ENCODE peak calls at places on chromosomes 7 and 10, in nine cellular contexts. One of them, this sample, is unnamed.

GRCh38 chr7:155847821-155848435 is 35.7 kb upstream of the SHH start:
- DNase-seq in AG09309: no peak
- DNase-seq in A549: no peak
- DNase-seq in Calu3: no peak
- DNase-seq in heart left ventricle: no peak
- DNase-seq in nephron progenitor cell: no peak
- DNase-seq in fibroblast of pulmonary artery: no peak
- DNase-seq in MCF 10A: no peak
- DNase-seq in Peyer's patch: peak
- DNase-seq in this sample: peak

GRCh38 chr7:138127996-138128395 is 51.7 kb downstream of the AKR1D1 start:
- DNase-seq in AG09309: no peak
- DNase-seq in MCF 10A: no peak
- DNase-seq in heart left ventricle: no peak
- DNase-seq in fibroblast of pulmonary artery: no peak
- DNase-seq in nephron progenitor cell: no peak
- DNase-seq in Peyer's patch: no peak
- DNase-seq in Calu3: no peak
- DNase-seq in A549: no peak
- DNase-seq in this sample: no peak

GRCh38 chr7:150317748-150318444 is 5.3 kb upstream of the LRRC61 start:
- DNase-seq in AG09309: peak
- DNase-seq in nephron progenitor cell: no peak
- DNase-seq in Peyer's patch: no peak
- DNase-seq in fibroblast of pulmonary artery: peak
- DNase-seq in MCF 10A: peak
- DNase-seq in heart left ventricle: no peak
- DNase-seq in A549: no peak
- DNase-seq in Calu3: no peak
- DNase-seq in this sample: no peak

GRCh38 chr7:14836571-14837189 is 65.9 kb downstream of the DGKB start:
- DNase-seq in nephron progenitor cell: peak
- DNase-seq in Peyer's patch: no peak
- DNase-seq in A549: no peak
- DNase-seq in fibroblast of pulmonary artery: peak
- DNase-seq in heart left ventricle: peak
- DNase-seq in AG09309: no peak
- DNase-seq in MCF 10A: peak
- DNase-seq in Calu3: peak
- DNase-seq in this sample: no peak

GRCh38 chr10:102780246-102780645 is 36.5 kb downstream of the WBP1L start:
- DNase-seq in fibroblast of pulmonary artery: peak
- DNase-seq in Peyer's patch: no peak
- DNase-seq in Calu3: no peak
- DNase-seq in A549: no peak
- DNase-seq in MCF 10A: peak
- DNase-seq in AG09309: no peak
- DNase-seq in heart left ventricle: no peak
- DNase-seq in nephron progenitor cell: no peak
- DNase-seq in this sample: no peak

GRCh38 chr7:22837308-22837707 is 14.7 kb upstream of the TOMM7 start:
- DNase-seq in A549: no peak
- DNase-seq in Peyer's patch: no peak
- DNase-seq in fibroblast of pulmonary artery: no peak
- DNase-seq in AG09309: no peak
- DNase-seq in nephron progenitor cell: no peak
- DNase-seq in MCF 10A: no peak
- DNase-seq in Calu3: no peak
- DNase-seq in heart left ventricle: no peak
- DNase-seq in this sample: no peak

GRCh38 chr7:42993038-42993437 is 60.9 kb downstream of the MRPL32 start:
- DNase-seq in heart left ventricle: no peak
- DNase-seq in AG09309: no peak
- DNase-seq in fibroblast of pulmonary artery: no peak
- DNase-seq in Calu3: no peak
- DNase-seq in A549: no peak
- DNase-seq in nephron progenitor cell: peak
- DNase-seq in MCF 10A: no peak
- DNase-seq in Peyer's patch: no peak
- DNase-seq in this sample: no peak

GRCh38 chr10:118567701-118568248 is 27.7 kb downstream of the PRLHR start:
- DNase-seq in MCF 10A: no peak
- DNase-seq in Calu3: no peak
- DNase-seq in A549: no peak
- DNase-seq in nephron progenitor cell: no peak
- DNase-seq in AG09309: no peak
- DNase-seq in Peyer's patch: no peak
- DNase-seq in heart left ventricle: no peak
- DNase-seq in fibroblast of pulmonary artery: no peak
- DNase-seq in this sample: no peak

GRCh38 chr10:70296406-70296899 is 12.6 kb upstream of the NPFFR1 start:
- DNase-seq in MCF 10A: peak
- DNase-seq in A549: peak
- DNase-seq in fibroblast of pulmonary artery: peak
- DNase-seq in Peyer's patch: no peak
- DNase-seq in AG09309: peak
- DNase-seq in heart left ventricle: peak
- DNase-seq in Calu3: peak
- DNase-seq in nephron progenitor cell: no peak
- DNase-seq in this sample: peak

GRCh38 chr7:51350195-51350896 is 33.7 kb upstream of the COBL start:
- DNase-seq in Peyer's patch: no peak
- DNase-seq in nephron progenitor cell: no peak
- DNase-seq in Calu3: peak
- DNase-seq in MCF 10A: peak
- DNase-seq in A549: peak
- DNase-seq in AG09309: no peak
- DNase-seq in fibroblast of pulmonary artery: no peak
- DNase-seq in heart left ventricle: no peak
- DNase-seq in this sample: no peak

GRCh38 chr10:130461631-130462030 is 325.4 kb downstream of the GLRX3 start:
- DNase-seq in A549: no peak
- DNase-seq in nephron progenitor cell: no peak
- DNase-seq in Peyer's patch: no peak
- DNase-seq in heart left ventricle: no peak
- DNase-seq in MCF 10A: no peak
- DNase-seq in Calu3: no peak
- DNase-seq in AG09309: no peak
- DNase-seq in fibroblast of pulmonary artery: no peak
- DNase-seq in this sample: no peak

GRCh38 chr7:82348251-82348650 is 95.3 kb downstream of the CACNA2D1 start:
- DNase-seq in AG09309: no peak
- DNase-seq in Calu3: no peak
- DNase-seq in Peyer's patch: no peak
- DNase-seq in nephron progenitor cell: no peak
- DNase-seq in A549: no peak
- DNase-seq in fibroblast of pulmonary artery: no peak
- DNase-seq in MCF 10A: no peak
- DNase-seq in heart left ventricle: no peak
- DNase-seq in this sample: no peak

GRCh38 chr7:144835166-144835611 is 664 bp downstream of the TPK1 start:
- DNase-seq in heart left ventricle: peak
- DNase-seq in nephron progenitor cell: no peak
- DNase-seq in MCF 10A: peak
- DNase-seq in AG09309: no peak
- DNase-seq in fibroblast of pulmonary artery: peak
- DNase-seq in Peyer's patch: peak
- DNase-seq in A549: peak
- DNase-seq in Calu3: peak
- DNase-seq in this sample: no peak

GRCh38 chr7:47087866-47088265 is 494.0 kb downstream of the TNS3 start:
- DNase-seq in Calu3: no peak
- DNase-seq in Peyer's patch: no peak
- DNase-seq in AG09309: no peak
- DNase-seq in nephron progenitor cell: no peak
- DNase-seq in MCF 10A: no peak
- DNase-seq in A549: peak
- DNase-seq in fibroblast of pulmonary artery: peak
- DNase-seq in heart left ventricle: no peak
- DNase-seq in this sample: no peak

GRCh38 chr10:26534384-26534783 is 96.2 kb downstream of the APBB1IP start:
- DNase-seq in fibroblast of pulmonary artery: no peak
- DNase-seq in Peyer's patch: no peak
- DNase-seq in Calu3: no peak
- DNase-seq in A549: peak
- DNase-seq in AG09309: no peak
- DNase-seq in nephron progenitor cell: no peak
- DNase-seq in MCF 10A: peak
- DNase-seq in heart left ventricle: no peak
- DNase-seq in this sample: no peak
- TF ChIP-seq CTCF in fibroblast of pulmonary artery: no peak
- TF ChIP-seq CTCF in Peyer's patch: no peak
- TF ChIP-seq CTCF in Calu3: no peak
- TF ChIP-seq CTCF in A549: peak
- TF ChIP-seq CTCF in AG09309: no peak
- TF ChIP-seq CTCF in nephron progenitor cell: no peak
- TF ChIP-seq CTCF in MCF 10A: no peak
- TF ChIP-seq CTCF in heart left ventricle: no peak
- TF ChIP-seq CTCF in this sample: no peak

DNA sequence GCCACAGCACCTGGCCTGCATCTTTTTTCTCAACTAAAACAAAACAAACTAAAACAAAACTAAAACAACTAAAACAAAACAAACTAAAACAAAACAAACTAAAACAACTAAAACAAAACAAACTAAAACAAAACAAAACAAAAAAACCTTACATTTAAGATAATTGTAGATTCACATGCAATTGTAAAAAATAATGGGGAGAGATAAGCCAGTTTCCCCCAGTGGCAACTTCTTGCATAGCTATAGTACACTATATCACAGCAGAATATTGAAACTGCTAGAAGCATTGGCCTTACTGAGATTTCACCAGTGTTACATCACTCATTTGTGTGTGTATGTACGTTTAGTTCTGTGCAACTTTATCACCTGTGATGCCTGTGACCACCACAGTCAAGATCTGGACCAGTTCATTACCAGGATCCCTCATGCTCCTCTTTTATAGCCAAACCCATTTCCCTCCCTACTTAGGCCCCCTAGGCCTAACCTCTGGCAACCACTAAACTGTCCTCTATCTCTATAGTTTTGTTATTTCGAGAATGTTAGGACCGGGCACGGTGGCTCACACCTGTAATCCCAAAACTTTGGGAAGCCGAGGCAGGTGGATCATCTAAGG is 9.3 kb downstream of the FXYD4 start:
- DNase-seq in Calu3: no peak
- DNase-seq in heart left ventricle: no peak
- DNase-seq in fibroblast of pulmonary artery: peak
- DNase-seq in Peyer's patch: peak
- DNase-seq in MCF 10A: no peak
- DNase-seq in nephron progenitor cell: no peak
- DNase-seq in AG09309: no peak
- DNase-seq in A549: peak
- DNase-seq in this sample: no peak
- TF ChIP-seq CTCF in Calu3: no peak
- TF ChIP-seq CTCF in heart left ventricle: no peak
- TF ChIP-seq CTCF in fibroblast of pulmonary artery: peak
- TF ChIP-seq CTCF in Peyer's patch: no peak
- TF ChIP-seq CTCF in MCF 10A: no peak
- TF ChIP-seq CTCF in nephron progenitor cell: no peak
- TF ChIP-seq CTCF in AG09309: peak
- TF ChIP-seq CTCF in A549: no peak
- TF ChIP-seq CTCF in this sample: no peak

DNA sequence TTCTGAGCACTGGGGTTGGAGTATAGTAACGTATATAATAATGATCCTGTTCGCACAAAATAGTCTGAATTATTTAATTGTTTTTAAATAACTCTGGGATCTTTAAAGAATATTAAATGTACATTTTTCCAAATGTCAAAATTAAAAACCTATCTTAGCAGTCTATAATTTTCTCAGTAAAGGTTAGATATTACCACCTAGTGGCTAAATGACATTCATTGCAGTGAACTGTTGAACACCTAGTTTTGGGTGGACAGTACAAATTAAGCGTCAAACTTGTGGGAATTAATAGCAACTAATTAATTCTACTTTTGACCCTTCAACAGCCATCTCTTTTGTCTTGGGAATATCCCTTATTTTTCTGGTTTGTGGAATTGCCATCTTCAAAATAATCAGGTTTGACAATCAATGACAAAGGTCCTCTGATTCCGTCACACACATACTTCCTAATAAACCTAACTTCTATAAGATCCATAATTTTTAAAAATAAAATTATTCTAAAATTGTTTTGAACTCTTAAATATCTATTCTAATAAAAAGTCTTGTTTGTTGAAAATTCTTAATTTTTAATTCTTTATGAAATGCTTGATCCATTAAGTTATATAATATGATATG is 165.7 kb downstream of the SEMA3D start:
- DNase-seq in AG09309: no peak
- DNase-seq in Peyer's patch: no peak
- DNase-seq in nephron progenitor cell: no peak
- DNase-seq in fibroblast of pulmonary artery: peak
- DNase-seq in A549: peak
- DNase-seq in MCF 10A: peak
- DNase-seq in heart left ventricle: no peak
- DNase-seq in Calu3: no peak
- DNase-seq in this sample: no peak
- TF ChIP-seq CTCF in AG09309: peak
- TF ChIP-seq CTCF in Peyer's patch: peak
- TF ChIP-seq CTCF in nephron progenitor cell: peak
- TF ChIP-seq CTCF in fibroblast of pulmonary artery: peak
- TF ChIP-seq CTCF in A549: peak
- TF ChIP-seq CTCF in MCF 10A: peak
- TF ChIP-seq CTCF in heart left ventricle: peak
- TF ChIP-seq CTCF in Calu3: no peak
- TF ChIP-seq CTCF in this sample: no peak

GRCh38 chr7:28410628-28411578 is 1.4 kb upstream of the CREB5 start:
- DNase-seq in Peyer's patch: no peak
- DNase-seq in AG09309: no peak
- DNase-seq in fibroblast of pulmonary artery: peak
- DNase-seq in nephron progenitor cell: peak
- DNase-seq in Calu3: peak
- DNase-seq in heart left ventricle: peak
- DNase-seq in MCF 10A: peak
- DNase-seq in A549: peak
- DNase-seq in this sample: no peak

GRCh38 chr7:28411876-28412662 is at the start of gene CREB5:
- DNase-seq in Calu3: no peak
- DNase-seq in A549: peak
- DNase-seq in heart left ventricle: peak
- DNase-seq in Peyer's patch: no peak
- DNase-seq in fibroblast of pulmonary artery: peak
- DNase-seq in MCF 10A: no peak
- DNase-seq in nephron progenitor cell: no peak
- DNase-seq in AG09309: no peak
- DNase-seq in this sample: no peak

GRCh38 chr7:28408974-28409715 is 3.2 kb upstream of the CREB5 start:
- DNase-seq in Peyer's patch: peak
- DNase-seq in Calu3: peak
- DNase-seq in nephron progenitor cell: peak
- DNase-seq in AG09309: peak
- DNase-seq in heart left ventricle: peak
- DNase-seq in MCF 10A: peak
- DNase-seq in fibroblast of pulmonary artery: peak
- DNase-seq in A549: peak
- DNase-seq in this sample: peak

GRCh38 chr7:28408105-28408973 is 4.0 kb upstream of the CREB5 start:
- DNase-seq in Peyer's patch: no peak
- DNase-seq in MCF 10A: no peak
- DNase-seq in fibroblast of pulmonary artery: no peak
- DNase-seq in nephron progenitor cell: peak
- DNase-seq in heart left ventricle: peak
- DNase-seq in Calu3: no peak
- DNase-seq in A549: no peak
- DNase-seq in AG09309: no peak
- DNase-seq in this sample: no peak

GRCh38 chr7:28409716-28410627 is 2.3 kb upstream of the CREB5 start:
- DNase-seq in A549: peak
- DNase-seq in AG09309: no peak
- DNase-seq in Peyer's patch: peak
- DNase-seq in fibroblast of pulmonary artery: peak
- DNase-seq in nephron progenitor cell: peak
- DNase-seq in Calu3: peak
- DNase-seq in MCF 10A: peak
- DNase-seq in heart left ventricle: peak
- DNase-seq in this sample: peak
- TF ChIP-seq CTCF in A549: no peak
- TF ChIP-seq CTCF in AG09309: no peak
- TF ChIP-seq CTCF in Peyer's patch: no peak
- TF ChIP-seq CTCF in fibroblast of pulmonary artery: no peak
- TF ChIP-seq CTCF in nephron progenitor cell: no peak
- TF ChIP-seq CTCF in Calu3: no peak
- TF ChIP-seq CTCF in MCF 10A: no peak
- TF ChIP-seq CTCF in heart left ventricle: no peak
- TF ChIP-seq CTCF in this sample: no peak

This sample was measured in spleen.